ENCODE peak calls at places on chromosomes 5 and 9, in seven cellular contexts. P, E, W, R, H, B and Z are unnamed samples.

GRCh38 chr9:87497604-87498045 is at the start of gene DAPK1:
- DNase-seq in P (peak), E (peak), W (peak), R (peak), H (peak), B (no peak), Z (peak)

GRCh38 chr9:38619556-38620447 is 594 bp downstream of the ANKRD18A start:
- DNase-seq in P (no peak), E (peak), W (no peak), R (peak), H (no peak), B (no peak), Z (no peak)

GRCh38 chr9:78236511-78236950 is 656 bp downstream of the CEP78 start:
- DNase-seq in P (no peak), E (no peak), W (no peak), R (no peak), H (no peak), B (no peak), Z (no peak)

GRCh38 chr5:111512026-111512405 is 319 bp downstream of the STARD4 start:
- DNase-seq in P (peak), E (no peak), W (peak), R (no peak), H (peak), B (no peak), Z (peak)

GRCh38 chr5:15566789-15567188 is 66.8 kb downstream of the FBXL7 start:
- DNase-seq in P (no peak), E (no peak), W (no peak), R (no peak), H (no peak), B (no peak), Z (no peak)

GRCh38 chr9:124297553-124297905 is 39.8 kb downstream of the NEK6 start:
- DNase-seq in P (peak), E (no peak), W (peak), R (peak), H (peak), B (no peak), Z (peak)

GRCh38 chr9:16385590-16386578 is 484.6 kb downstream of the BNC2 start:
- DNase-seq in P (peak), E (no peak), W (peak), R (no peak), H (peak), B (peak), Z (peak)

GRCh38 chr5:117999939-118000549 is 988.3 kb downstream of the DTWD2 start:
- DNase-seq in P (no peak), E (no peak), W (no peak), R (no peak), H (no peak), B (no peak), Z (no peak)

GRCh38 chr9:30913331-30913730 is 1471.1 kb upstream of the ACO1 start:
- DNase-seq in P (no peak), E (no peak), W (no peak), R (peak), H (no peak), B (no peak), Z (no peak)

GRCh38 chr9:105425817-105426433 is 21.9 kb upstream of the FSD1L start:
- DNase-seq in P (peak), E (no peak), W (no peak), R (no peak), H (peak), B (no peak), Z (peak)

GRCh38 chr9:119086590-119086989 is 282.6 kb downstream of the BRINP1 start:
- DNase-seq in P (no peak), E (no peak), W (no peak), R (no peak), H (no peak), B (no peak), Z (no peak)

GRCh38 chr5:19977069-19977468 is 10.9 kb downstream of the CDH18 start:
- DNase-seq in P (no peak), E (no peak), W (no peak), R (no peak), H (no peak), B (no peak), Z (no peak)

GRCh38 chr9:105656131-105656921 is 5.9 kb upstream of the TAL2 start:
- DNase-seq in P (no peak), E (peak), W (no peak), R (peak), H (no peak), B (no peak), Z (no peak)

GRCh38 chr5:154473581-154474266 is 4.3 kb downstream of the HAND1 start:
- DNase-seq in P (no peak), E (no peak), W (no peak), R (peak), H (no peak), B (no peak), Z (no peak)

GRCh38 chr9:26292943-26293342 is 599.7 kb downstream of the CAAP1 start:
- DNase-seq in P (peak), E (no peak), W (no peak), R (no peak), H (peak), B (no peak), Z (peak)

GRCh38 chr9:120396926-120397325 is 183.0 kb downstream of the CDK5RAP2 start:
- DNase-seq in P (no peak), E (no peak), W (no peak), R (no peak), H (peak), B (no peak), Z (peak)

GRCh38 chr9:81430727-81431126 is 258.6 kb downstream of the TLE1 start:
- DNase-seq in P (no peak), E (no peak), W (no peak), R (no peak), H (no peak), B (no peak), Z (no peak)

GRCh38 chr5:152505442-152506042 is 100.5 kb upstream of the NMUR2 start:
- DNase-seq in P (peak), E (no peak), W (peak), R (peak), H (peak), B (no peak), Z (peak)

GRCh38 chr5:13909271-13909670 is 35.2 kb downstream of the DNAH5 start:
- DNase-seq in P (no peak), E (no peak), W (no peak), R (no peak), H (no peak), B (no peak), Z (no peak)

GRCh38 chr5:13574634-13575033 is 369.9 kb downstream of the DNAH5 start:
- DNase-seq in P (no peak), E (no peak), W (no peak), R (no peak), H (no peak), B (no peak), Z (no peak)

GRCh38 chr5:103255666-103256065 is 2.9 kb upstream of the MACIR start:
- DNase-seq in P (no peak), E (no peak), W (no peak), R (no peak), H (no peak), B (no peak), Z (no peak)

GRCh38 chr9:114516913-114517312 is 11.6 kb upstream of the WHRN start:
- DNase-seq in P (peak), E (no peak), W (no peak), R (peak), H (peak), B (no peak), Z (peak)

GRCh38 chr5:178349147-178349527 is 116.5 kb upstream of the PHYKPL start:
- DNase-seq in P (no peak), E (no peak), W (no peak), R (no peak), H (no peak), B (no peak), Z (no peak)

GRCh38 chr9:93633492-93634221 is 57.3 kb downstream of the PHF2 start:
- DNase-seq in P (no peak), E (peak), W (no peak), R (peak), H (no peak), B (no peak), Z (no peak)

GRCh38 chr5:163730206-163730782 is 224.9 kb downstream of the MAT2B start:
- DNase-seq in P (no peak), E (no peak), W (no peak), R (peak), H (no peak), B (no peak), Z (no peak)

GRCh38 chr9:129571298-129572051 is 49.4 kb downstream of the C9orf50 start:
- DNase-seq in P (no peak), E (no peak), W (no peak), R (no peak), H (no peak), B (peak), Z (no peak)

GRCh38 chr5:72537166-72537565 is 30.0 kb upstream of the ZNF366 start:
- DNase-seq in P (no peak), E (no peak), W (no peak), R (no peak), H (no peak), B (no peak), Z (no peak)

GRCh38 chr5:151611127-151611775 is 20.1 kb upstream of the FAT2 start:
- DNase-seq in P (no peak), E (no peak), W (no peak), R (no peak), H (no peak), B (no peak), Z (no peak)

GRCh38 chr9:85024374-85024773 is 354.8 kb downstream of the NTRK2 start:
- DNase-seq in P (no peak), E (no peak), W (no peak), R (no peak), H (no peak), B (no peak), Z (no peak)

GRCh38 chr9:33742519-33742918 is 52.8 kb upstream of the PRSS3 start:
- DNase-seq in P (no peak), E (no peak), W (no peak), R (no peak), H (no peak), B (no peak), Z (no peak)

GRCh38 chr9:101486693-101487442 is 46.8 kb upstream of the RNF20 start:
- DNase-seq in P (peak), E (peak), W (no peak), R (peak), H (peak), B (peak), Z (peak)

GRCh38 chr5:4212981-4213819 is 617.6 kb downstream of the IRX1 start:
- DNase-seq in P (no peak), E (no peak), W (no peak), R (peak), H (no peak), B (no peak), Z (no peak)

GRCh38 chr5:83927140-83927733 is 206.6 kb upstream of the HAPLN1 start:
- DNase-seq in P (peak), E (no peak), W (peak), R (peak), H (peak), B (peak), Z (peak)

DNA sequence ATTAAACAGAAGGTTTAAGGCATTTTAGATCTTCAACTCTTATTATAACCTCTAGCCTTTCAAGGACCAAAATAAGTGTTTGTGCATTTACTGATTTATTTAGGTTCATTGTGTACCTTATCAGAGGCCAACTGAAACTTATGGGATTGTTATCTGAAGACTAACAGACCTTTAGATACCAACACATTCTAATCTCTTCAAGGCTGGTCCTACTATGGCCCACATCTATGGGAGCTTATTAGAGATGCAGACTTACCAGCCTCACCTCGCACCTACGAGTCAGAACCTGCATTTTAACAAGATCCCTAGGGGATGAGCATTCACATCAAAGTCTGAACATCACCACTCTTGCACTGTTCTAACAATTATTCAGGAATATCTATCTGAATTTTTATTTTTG is 1.9 kb downstream of the IARS1 start:
- DNase-seq in P (no peak), E (no peak), W (no peak), R (no peak), H (no peak), B (no peak), Z (no peak)
- H3K4me3 ChIP-seq in P (no peak), E (no peak), W (no peak), R (peak), H (peak), B (no peak), Z (no peak)

GRCh38 chr9:131657031-131657377 is 82.9 kb downstream of the RAPGEF1 start:
- DNase-seq in P (no peak), E (no peak), W (no peak), R (no peak), H (no peak), B (no peak), Z (no peak)
- TF ChIP-seq CTCF in P (no peak), E (no peak), W (no peak), R (no peak), H (no peak), B (no peak), Z (no peak)

GRCh38 chr5:1525624-1525985 is 1.8 kb upstream of the LPCAT1 start:
- DNase-seq in P (no peak), E (no peak), W (no peak), R (no peak), H (no peak), B (no peak), Z (no peak)
- H3K4me3 ChIP-seq in P (no peak), E (no peak), W (no peak), R (no peak), H (no peak), B (no peak), Z (no peak)

GRCh38 chr5:122195784-122196394 is 66.5 kb downstream of the ZNF474 start:
- DNase-seq in P (peak), E (no peak), W (peak), R (peak), H (peak), B (no peak), Z (peak)
- TF ChIP-seq CTCF in P (peak), E (peak), W (peak), R (peak), H (peak), B (peak), Z (peak)

GRCh38 chr9:116687074-116687761 is at the start of gene TRIM32:
- DNase-seq in P (peak), E (peak), W (peak), R (peak), H (peak), B (peak), Z (peak)
- H3K4me3 ChIP-seq in P (peak), E (peak), W (peak), R (peak), H (peak), B (peak), Z (peak)

GRCh38 chr5:180621311-180621710 is 28.1 kb downstream of the FLT4 start:
- DNase-seq in P (no peak), E (no peak), W (no peak), R (no peak), H (no peak), B (no peak), Z (no peak)

GRCh38 chr5:180619563-180619915 is 28.2 kb upstream of the SCGB3A1 start:
- DNase-seq in P (no peak), E (no peak), W (no peak), R (no peak), H (no peak), B (no peak), Z (no peak)

GRCh38 chr5:180618487-180618829 is 27.2 kb upstream of the SCGB3A1 start:
- DNase-seq in P (no peak), E (no peak), W (no peak), R (no peak), H (no peak), B (no peak), Z (no peak)

GRCh38 chr5:180620014-180620413 is 28.7 kb upstream of the SCGB3A1 start:
- DNase-seq in P (no peak), E (no peak), W (no peak), R (no peak), H (no peak), B (no peak), Z (no peak)

GRCh38 chr5:180618830-180619562 is 27.7 kb upstream of the SCGB3A1 start:
- DNase-seq in P (peak), E (no peak), W (no peak), R (peak), H (peak), B (no peak), Z (peak)
- TF ChIP-seq CTCF in P (peak), E (no peak), W (no peak), R (peak), H (peak), B (no peak), Z (peak)